ENCODE peak calls at places on chromosomes 2 and 18, in six cellular contexts. A, S, Y, Q, L and Z are unnamed samples.

GRCh38 chr18:12013186-12013916 is 32.0 kb downstream of the IMPA2 start:
- DNase-seq in Y (no peak), L (no peak), S (no peak), A (no peak), Q (no peak), Z (no peak)

GRCh38 chr2:160109939-160110673 is 47.7 kb upstream of the PLA2R1 start:
- DNase-seq in L (no peak), Y (peak), A (peak), Q (peak), S (peak), Z (peak)

GRCh38 chr2:157468931-157469708 is 25.2 kb upstream of the CYTIP start:
- DNase-seq in Q (no peak), A (no peak), Y (peak), S (no peak), L (no peak), Z (peak)

GRCh38 chr2:43507137-43507536 is 88.7 kb downstream of the THADA start:
- DNase-seq in Q (no peak), A (no peak), S (no peak), Y (no peak), L (no peak), Z (no peak)

GRCh38 chr2:217851191-217852020 is 151.4 kb downstream of the TNS1 start:
- DNase-seq in A (no peak), S (no peak), L (no peak), Y (no peak), Q (no peak), Z (no peak)

GRCh38 chr2:242010567-242011513 is 141.3 kb downstream of the RTP5 start:
- DNase-seq in Y (no peak), A (no peak), Q (no peak), L (no peak), S (no peak), Z (peak)

GRCh38 chr2:199883474-199884212 is 27.4 kb upstream of the C2orf69 start:
- DNase-seq in L (no peak), Q (no peak), S (no peak), Y (no peak), A (no peak), Z (no peak)

GRCh38 chr2:67451086-67451832 is 54.1 kb downstream of the ETAA1 start:
- DNase-seq in Q (peak), S (no peak), A (no peak), Y (no peak), L (no peak), Z (no peak)

GRCh38 chr2:222418734-222419133 is 5.6 kb upstream of the SGPP2 start:
- DNase-seq in A (no peak), S (no peak), L (no peak), Y (no peak), Q (no peak), Z (no peak)

GRCh38 chr18:62418258-62418657 is 93.1 kb downstream of the TNFRSF11A start:
- DNase-seq in Q (no peak), L (no peak), A (no peak), S (no peak), Y (peak), Z (peak)

GRCh38 chr2:208039661-208040060 is 14.3 kb upstream of the PLEKHM3 start:
- DNase-seq in L (no peak), S (no peak), Y (no peak), A (no peak), Q (no peak), Z (no peak)

GRCh38 chr2:95346236-95346737 is 49.1 kb downstream of the KCNIP3 start:
- DNase-seq in A (no peak), S (no peak), Q (no peak), L (no peak), Y (no peak), Z (no peak)

GRCh38 chr18:39647627-39648502 is 2082.3 kb upstream of the CELF4 start:
- DNase-seq in S (no peak), Y (no peak), Q (peak), L (no peak), A (no peak), Z (no peak)

GRCh38 chr18:14189858-14190257 is 57.6 kb upstream of the ZNF519 start:
- DNase-seq in Y (no peak), A (no peak), S (no peak), Q (no peak), L (no peak), Z (no peak)

GRCh38 chr2:200447139-200447855 is 62.6 kb downstream of the KCTD18 start:
- DNase-seq in Y (no peak), L (no peak), S (no peak), Q (peak), A (no peak), Z (no peak)

GRCh38 chr2:119234021-119235019 is 10.7 kb downstream of the STEAP3 start:
- DNase-seq in Q (peak), Y (peak), L (no peak), A (no peak), S (no peak), Z (no peak)

GRCh38 chr2:166563894-166564293 is 69.8 kb upstream of the SCN7A start:
- DNase-seq in Q (no peak), A (no peak), L (no peak), Y (no peak), S (no peak), Z (no peak)

GRCh38 chr18:4821801-4822200 is 366.7 kb upstream of the DLGAP1 start:
- DNase-seq in S (no peak), Y (no peak), L (no peak), A (no peak), Q (no peak), Z (no peak)

GRCh38 chr2:128474014-128474961 is 155.6 kb upstream of the HS6ST1 start:
- DNase-seq in A (no peak), L (no peak), Q (no peak), S (no peak), Y (no peak), Z (no peak)

GRCh38 chr2:140873915-140874531 is 1256.8 kb downstream of the LRP1B start:
- DNase-seq in S (no peak), Y (no peak), L (no peak), A (no peak), Q (no peak), Z (no peak)

GRCh38 chr2:101157272-101157671 is 6.1 kb upstream of the TBC1D8 start:
- DNase-seq in S (no peak), Q (no peak), A (no peak), Y (peak), L (no peak), Z (no peak)

GRCh38 chr2:236633764-236634163 is 64.1 kb downstream of the ACKR3 start:
- DNase-seq in A (no peak), Y (no peak), S (no peak), Q (no peak), L (no peak), Z (no peak)

GRCh38 chr18:50080932-50081560 is 113.9 kb downstream of the MYO5B start:
- DNase-seq in A (no peak), Q (no peak), Y (no peak), L (no peak), S (no peak), Z (no peak)